ENCODE peak calls at places on chromosomes 5 and 9, in five cellular contexts. I is uterus, P is islet precursor cell, T is posterior cingulate gyrus, W is A549. H is an unnamed sample.

GRCh38 chr5:103090791-103091190 is 29.1 kb downstream of the GIN1 start:
- DNase-seq in I (no peak), P (no peak), T (no peak), W (no peak), H (no peak)

GRCh38 chr5:74206571-74207550 is 433.7 kb downstream of the ENC1 start:
- DNase-seq in I (peak), P (no peak), T (peak), W (no peak), H (no peak)

GRCh38 chr5:113293613-113294340 is 141.0 kb downstream of the TSSK1B start:
- DNase-seq in I (no peak), P (peak), T (no peak), W (no peak), H (no peak)

GRCh38 chr9:19999491-20000057 is 210.7 kb upstream of the SLC24A2 start:
- DNase-seq in I (no peak), P (no peak), T (no peak), W (no peak), H (no peak)

GRCh38 chr5:159099049-159099760 is 511 bp downstream of the EBF1 start:
- DNase-seq in I (peak), P (peak), T (no peak), W (peak), H (no peak)

GRCh38 chr5:67161767-67162166 is 34.8 kb downstream of the CD180 start:
- DNase-seq in I (no peak), P (no peak), T (no peak), W (no peak), H (no peak)

GRCh38 chr9:21708225-21708624 is 94.2 kb upstream of the MTAP start:
- DNase-seq in I (no peak), P (no peak), T (no peak), W (no peak), H (no peak)

GRCh38 chr9:118962426-118962825 is 406.8 kb downstream of the BRINP1 start:
- DNase-seq in I (no peak), P (no peak), T (peak), W (no peak), H (no peak)

GRCh38 chr9:135215571-135216161 is 128.2 kb downstream of the OLFM1 start:
- DNase-seq in I (no peak), P (no peak), T (peak), W (no peak), H (no peak)

GRCh38 chr9:33136721-33137120 is 30.4 kb downstream of the B4GALT1 start:
- DNase-seq in I (no peak), P (peak), T (no peak), W (no peak), H (no peak)

GRCh38 chr5:106545325-106545724 is 1125.4 kb downstream of the EFNA5 start:
- DNase-seq in I (no peak), P (no peak), T (no peak), W (no peak), H (no peak)

GRCh38 chr5:116037236-116037822 is 5.1 kb downstream of the ARL14EPL start:
- DNase-seq in I (no peak), P (no peak), T (no peak), W (no peak), H (no peak)

GRCh38 chr5:78893959-78894676 is 91.0 kb downstream of the ARSB start:
- DNase-seq in I (no peak), P (no peak), T (no peak), W (no peak), H (no peak)

GRCh38 chr5:107294151-107294550 is 376.6 kb downstream of the EFNA5 start:
- DNase-seq in I (no peak), P (no peak), T (no peak), W (no peak), H (no peak)

GRCh38 chr5:169901896-169902295 is 78.4 kb downstream of the INSYN2B start:
- DNase-seq in I (no peak), P (no peak), T (no peak), W (no peak), H (no peak)

GRCh38 chr9:96299823-96300222 is 2.2 kb downstream of the HSD17B3 start:
- DNase-seq in I (no peak), P (no peak), T (no peak), W (no peak), H (no peak)

GRCh38 chr5:53311661-53312060 is 168.8 kb upstream of the FST start:
- DNase-seq in I (no peak), P (no peak), T (no peak), W (no peak), H (no peak)

GRCh38 chr5:170135796-170136490 is 30.2 kb downstream of the FOXI1 start:
- DNase-seq in I (no peak), P (no peak), T (no peak), W (no peak), H (no peak)

GRCh38 chr5:136132087-136132486 is 558 bp upstream of the SMAD5 start:
- DNase-seq in I (peak), P (no peak), T (peak), W (peak), H (no peak)

GRCh38 chr5:40021007-40021406 is 596.2 kb upstream of the DAB2 start:
- DNase-seq in I (no peak), P (no peak), T (no peak), W (no peak), H (no peak)

GRCh38 chr9:33690156-33690908 is 105.0 kb upstream of the PRSS3 start:
- DNase-seq in I (no peak), P (no peak), T (no peak), W (no peak), H (no peak)

GRCh38 chr5:159031513-159031912 is 68.2 kb downstream of the EBF1 start:
- DNase-seq in I (no peak), P (peak), T (no peak), W (no peak), H (no peak)

GRCh38 chr5:82808960-82809359 is 268.2 kb downstream of the TMEM167A start:
- DNase-seq in I (no peak), P (no peak), T (no peak), W (no peak), H (no peak)

GRCh38 chr9:85610074-85610855 is 131.5 kb downstream of the AGTPBP1 start:
- DNase-seq in I (no peak), P (peak), T (no peak), W (peak), H (peak)

GRCh38 chr5:151098185-151098813 is 17.5 kb upstream of the TNIP1 start:
- DNase-seq in I (no peak), P (no peak), T (no peak), W (no peak), H (no peak)

GRCh38 chr9:94780516-94780950 is 54.0 kb downstream of the AOPEP start:
- DNase-seq in I (no peak), P (no peak), T (no peak), W (no peak), H (no peak)

GRCh38 chr9:115891929-115892328 is 261.7 kb upstream of the PAPPA start:
- DNase-seq in I (no peak), P (no peak), T (no peak), W (no peak), H (no peak)

GRCh38 chr9:76898786-76899185 is 7.1 kb downstream of the PRUNE2 start:
- DNase-seq in I (no peak), P (peak), T (no peak), W (no peak), H (no peak)

GRCh38 chr5:168585119-168585912 is 6.1 kb upstream of the PANK3 start:
- DNase-seq in I (no peak), P (no peak), T (no peak), W (no peak), H (no peak)

GRCh38 chr5:172640822-172641358 is at the start of gene NEURL1B:
- DNase-seq in I (peak), P (peak), T (peak), W (peak), H (no peak)

GRCh38 chr5:105163547-105163946 is 1601.0 kb upstream of the NUDT12 start:
- DNase-seq in I (no peak), P (no peak), T (no peak), W (no peak), H (no peak)

GRCh38 chr5:175813943-175814630 is 57.3 kb upstream of the CPLX2 start:
- DNase-seq in I (no peak), P (no peak), T (peak), W (no peak), H (no peak)

GRCh38 chr9:137829260-137829996 is 48.2 kb upstream of the CACNA1B start:
- DNase-seq in I (no peak), P (no peak), T (peak), W (no peak), H (no peak)

GRCh38 chr5:103674321-103674720 is 111.7 kb upstream of the NUDT12 start:
- DNase-seq in I (no peak), P (no peak), T (no peak), W (no peak), H (no peak)